ENCODE peak calls at places on chromosomes 16 and 17, in ten cellular contexts. One of them, this sample, is unnamed.

GRCh38 chr17:77145209-77145608 is 4.4 kb downstream of the SEC14L1 start:
- DNase-seq in transverse colon: no peak
- DNase-seq in IMR-90: no peak
- DNase-seq in uterus: no peak
- DNase-seq in A549: no peak
- DNase-seq in HCT116: no peak
- DNase-seq in heart left ventricle: no peak
- DNase-seq in suprapubic skin: no peak
- DNase-seq in esophagus squamous epithelium: no peak
- DNase-seq in ovary: no peak
- DNase-seq in this sample: no peak

GRCh38 chr16:20675488-20676267 is 21.8 kb downstream of the ACSM1 start:
- DNase-seq in transverse colon: peak; percentile 79
- DNase-seq in IMR-90: no peak
- DNase-seq in uterus: peak; percentile 24
- DNase-seq in A549: no peak
- DNase-seq in HCT116: peak; percentile 19
- DNase-seq in heart left ventricle: no peak
- DNase-seq in suprapubic skin: no peak
- DNase-seq in esophagus squamous epithelium: no peak
- DNase-seq in ovary: no peak
- DNase-seq in this sample: no peak

GRCh38 chr16:24973771-24974461 is 41.3 kb downstream of the ARHGAP17 start:
- DNase-seq in transverse colon: no peak
- DNase-seq in IMR-90: no peak
- DNase-seq in uterus: no peak
- DNase-seq in A549: no peak
- DNase-seq in HCT116: no peak
- DNase-seq in heart left ventricle: no peak
- DNase-seq in suprapubic skin: no peak
- DNase-seq in esophagus squamous epithelium: no peak
- DNase-seq in ovary: no peak
- DNase-seq in this sample: no peak

GRCh38 chr16:10015397-10015796 is 166.8 kb downstream of the GRIN2A start:
- DNase-seq in transverse colon: no peak
- DNase-seq in IMR-90: no peak
- DNase-seq in uterus: no peak
- DNase-seq in A549: no peak
- DNase-seq in HCT116: no peak
- DNase-seq in heart left ventricle: no peak
- DNase-seq in suprapubic skin: no peak
- DNase-seq in esophagus squamous epithelium: no peak
- DNase-seq in ovary: no peak
- DNase-seq in this sample: no peak

GRCh38 chr17:80441133-80441578 is 26.2 kb downstream of the ENDOV start:
- DNase-seq in transverse colon: no peak
- DNase-seq in IMR-90: peak; percentile 36
- DNase-seq in uterus: no peak
- DNase-seq in A549: no peak
- DNase-seq in HCT116: no peak
- DNase-seq in heart left ventricle: no peak
- DNase-seq in suprapubic skin: no peak
- DNase-seq in esophagus squamous epithelium: no peak
- DNase-seq in ovary: peak; percentile 73
- DNase-seq in this sample: no peak

GRCh38 chr17:53588317-53588716 is 234.4 kb upstream of the KIF2B start:
- DNase-seq in transverse colon: no peak
- DNase-seq in IMR-90: no peak
- DNase-seq in uterus: no peak
- DNase-seq in A549: no peak
- DNase-seq in HCT116: no peak
- DNase-seq in heart left ventricle: no peak
- DNase-seq in suprapubic skin: no peak
- DNase-seq in esophagus squamous epithelium: no peak
- DNase-seq in ovary: no peak
- DNase-seq in this sample: no peak

GRCh38 chr17:73308017-73308823 is 3.6 kb downstream of the CDC42EP4 start:
- DNase-seq in transverse colon: peak; percentile 92
- DNase-seq in IMR-90: peak; percentile 93
- DNase-seq in uterus: peak; percentile 92
- DNase-seq in A549: peak; percentile 95
- DNase-seq in HCT116: peak; percentile 86
- DNase-seq in heart left ventricle: peak; percentile 88
- DNase-seq in suprapubic skin: peak; percentile 81
- DNase-seq in esophagus squamous epithelium: no peak
- DNase-seq in ovary: peak; percentile 88
- DNase-seq in this sample: no peak

GRCh38 chr16:71723537-71724319 is 773 bp downstream of the PHLPP2 start:
- DNase-seq in transverse colon: peak; percentile 85
- DNase-seq in IMR-90: peak; percentile 49
- DNase-seq in uterus: peak; percentile 83
- DNase-seq in A549: peak; percentile 72
- DNase-seq in HCT116: peak; percentile 47
- DNase-seq in heart left ventricle: peak; percentile 79
- DNase-seq in suprapubic skin: peak; percentile 74
- DNase-seq in esophagus squamous epithelium: no peak
- DNase-seq in ovary: peak; percentile 87
- DNase-seq in this sample: no peak

GRCh38 chr17:57506253-57506911 is 238.7 kb downstream of the CCDC182 start:
- DNase-seq in transverse colon: no peak
- DNase-seq in IMR-90: no peak
- DNase-seq in uterus: peak; percentile 36
- DNase-seq in A549: no peak
- DNase-seq in HCT116: no peak
- DNase-seq in heart left ventricle: no peak
- DNase-seq in suprapubic skin: no peak
- DNase-seq in esophagus squamous epithelium: no peak
- DNase-seq in ovary: no peak
- DNase-seq in this sample: no peak

GRCh38 chr17:4448197-4448980 is 14.6 kb downstream of the SPNS3 start:
- DNase-seq in transverse colon: no peak
- DNase-seq in IMR-90: no peak
- DNase-seq in uterus: no peak
- DNase-seq in A549: no peak
- DNase-seq in HCT116: no peak
- DNase-seq in heart left ventricle: no peak
- DNase-seq in suprapubic skin: no peak
- DNase-seq in esophagus squamous epithelium: no peak
- DNase-seq in ovary: no peak
- DNase-seq in this sample: no peak

GRCh38 chr16:57145046-57145963 is 40.5 kb downstream of the PSME3IP1 start:
- DNase-seq in transverse colon: no peak
- DNase-seq in IMR-90: no peak
- DNase-seq in uterus: no peak
- DNase-seq in A549: no peak
- DNase-seq in HCT116: no peak
- DNase-seq in heart left ventricle: no peak
- DNase-seq in suprapubic skin: no peak
- DNase-seq in esophagus squamous epithelium: no peak
- DNase-seq in ovary: no peak
- DNase-seq in this sample: no peak

GRCh38 chr17:63941751-63942150 is 9.6 kb upstream of the CD79B start:
- DNase-seq in transverse colon: no peak
- DNase-seq in IMR-90: no peak
- DNase-seq in uterus: no peak
- DNase-seq in A549: no peak
- DNase-seq in HCT116: no peak
- DNase-seq in heart left ventricle: no peak
- DNase-seq in suprapubic skin: no peak
- DNase-seq in esophagus squamous epithelium: no peak
- DNase-seq in ovary: no peak
- DNase-seq in this sample: no peak
- H3K4me1 ChIP-seq in transverse colon: no peaks in the 10 kb centered on the region
- H3K4me1 ChIP-seq in IMR-90: no peaks in the 10 kb centered on the region
- H3K4me1 ChIP-seq in uterus: no peaks in the 10 kb centered on the region
- H3K4me1 ChIP-seq in A549: no peaks in the 10 kb centered on the region
- H3K4me1 ChIP-seq in HCT116: no peaks in the 10 kb centered on the region
- H3K4me1 ChIP-seq in heart left ventricle: peaks cover 3% of the 10 kb centered on the region
- H3K4me1 ChIP-seq in suprapubic skin: peaks cover 5% of the 10 kb centered on the region
- H3K4me1 ChIP-seq in esophagus squamous epithelium: no peaks in the 10 kb centered on the region
- H3K4me1 ChIP-seq in ovary: no peaks in the 10 kb centered on the region
- H3K4me1 ChIP-seq in this sample: no peaks in the 10 kb centered on the region

GRCh38 chr17:75978938-75979704 is at the start of the genes ACOX1 and TEN1:
- DNase-seq in transverse colon: peak; percentile 98
- DNase-seq in IMR-90: peak; percentile 95
- DNase-seq in uterus: peak; percentile 97
- DNase-seq in A549: peak; percentile 99
- DNase-seq in HCT116: peak; percentile 97
- DNase-seq in heart left ventricle: peak; percentile 99
- DNase-seq in suprapubic skin: peak; percentile 99
- DNase-seq in esophagus squamous epithelium: peak; percentile 81
- DNase-seq in ovary: peak; percentile 97
- DNase-seq in this sample: peak; percentile 99

GRCh38 chr17:75980188-75981018 is 1.4 kb downstream of the TEN1 start:
- DNase-seq in transverse colon: no peak
- DNase-seq in IMR-90: no peak
- DNase-seq in uterus: no peak
- DNase-seq in A549: no peak
- DNase-seq in HCT116: no peak
- DNase-seq in heart left ventricle: no peak
- DNase-seq in suprapubic skin: peak; percentile 59
- DNase-seq in esophagus squamous epithelium: no peak
- DNase-seq in ovary: no peak
- DNase-seq in this sample: no peak

GRCh38 chr17:75979705-75980187 is 706 bp downstream of the TEN1 start:
- DNase-seq in transverse colon: no peak
- DNase-seq in IMR-90: peak; percentile 79
- DNase-seq in uterus: no peak
- DNase-seq in A549: no peak
- DNase-seq in HCT116: no peak
- DNase-seq in heart left ventricle: no peak
- DNase-seq in suprapubic skin: no peak
- DNase-seq in esophagus squamous epithelium: no peak
- DNase-seq in ovary: no peak
- DNase-seq in this sample: no peak

GRCh38 chr17:75975757-75976174 is 3.2 kb downstream of the ACOX1 start:
- DNase-seq in transverse colon: no peak
- DNase-seq in IMR-90: no peak
- DNase-seq in uterus: no peak
- DNase-seq in A549: no peak
- DNase-seq in HCT116: no peak
- DNase-seq in heart left ventricle: no peak
- DNase-seq in suprapubic skin: no peak
- DNase-seq in esophagus squamous epithelium: no peak
- DNase-seq in ovary: no peak
- DNase-seq in this sample: no peak

GRCh38 chr17:75976175-75976848 is 2.7 kb downstream of the ACOX1 start:
- DNase-seq in transverse colon: no peak
- DNase-seq in IMR-90: peak; percentile 23
- DNase-seq in uterus: no peak
- DNase-seq in A549: peak; percentile 24
- DNase-seq in HCT116: no peak
- DNase-seq in heart left ventricle: no peak
- DNase-seq in suprapubic skin: no peak
- DNase-seq in esophagus squamous epithelium: no peak
- DNase-seq in ovary: no peak
- DNase-seq in this sample: no peak
- TF ChIP-seq POLR2A in transverse colon: peak; percentile 61
- TF ChIP-seq POLR2A in IMR-90: no peak
- TF ChIP-seq POLR2A in uterus: no peak
- TF ChIP-seq POLR2A in A549: no peak
- TF ChIP-seq POLR2A in HCT116: no peak
- TF ChIP-seq POLR2A in heart left ventricle: no peak
- TF ChIP-seq POLR2A in suprapubic skin: no peak
- TF ChIP-seq POLR2A in esophagus squamous epithelium: no peak
- TF ChIP-seq POLR2A in ovary: no peak
- TF ChIP-seq POLR2A in this sample: no peak

GRCh38 chr16:68509381-68509780 is 29.7 kb upstream of the ZFP90 start:
- DNase-seq in transverse colon: no peak
- DNase-seq in IMR-90: no peak
- DNase-seq in uterus: no peak
- DNase-seq in A549: no peak
- DNase-seq in HCT116: no peak
- DNase-seq in heart left ventricle: no peak
- DNase-seq in suprapubic skin: no peak
- DNase-seq in esophagus squamous epithelium: no peak
- DNase-seq in ovary: no peak
- DNase-seq in this sample: no peak

GRCh38 chr16:68508641-68509240 is 30.4 kb upstream of the ZFP90 start:
- DNase-seq in transverse colon: no peak
- DNase-seq in IMR-90: no peak
- DNase-seq in uterus: no peak
- DNase-seq in A549: no peak
- DNase-seq in HCT116: no peak
- DNase-seq in heart left ventricle: no peak
- DNase-seq in suprapubic skin: no peak
- DNase-seq in esophagus squamous epithelium: no peak
- DNase-seq in ovary: no peak
- DNase-seq in this sample: no peak

GRCh38 chr16:68512183-68512582 is 26.9 kb upstream of the ZFP90 start:
- DNase-seq in transverse colon: no peak
- DNase-seq in IMR-90: no peak
- DNase-seq in uterus: no peak
- DNase-seq in A549: no peak
- DNase-seq in HCT116: no peak
- DNase-seq in heart left ventricle: no peak
- DNase-seq in suprapubic skin: no peak
- DNase-seq in esophagus squamous epithelium: no peak
- DNase-seq in ovary: no peak
- DNase-seq in this sample: no peak

GRCh38 chr16:68512742-68513141 is 26.3 kb upstream of the ZFP90 start:
- DNase-seq in transverse colon: no peak
- DNase-seq in IMR-90: no peak
- DNase-seq in uterus: no peak
- DNase-seq in A549: no peak
- DNase-seq in HCT116: no peak
- DNase-seq in heart left ventricle: no peak
- DNase-seq in suprapubic skin: no peak
- DNase-seq in esophagus squamous epithelium: no peak
- DNase-seq in ovary: no peak
- DNase-seq in this sample: no peak

DNA sequence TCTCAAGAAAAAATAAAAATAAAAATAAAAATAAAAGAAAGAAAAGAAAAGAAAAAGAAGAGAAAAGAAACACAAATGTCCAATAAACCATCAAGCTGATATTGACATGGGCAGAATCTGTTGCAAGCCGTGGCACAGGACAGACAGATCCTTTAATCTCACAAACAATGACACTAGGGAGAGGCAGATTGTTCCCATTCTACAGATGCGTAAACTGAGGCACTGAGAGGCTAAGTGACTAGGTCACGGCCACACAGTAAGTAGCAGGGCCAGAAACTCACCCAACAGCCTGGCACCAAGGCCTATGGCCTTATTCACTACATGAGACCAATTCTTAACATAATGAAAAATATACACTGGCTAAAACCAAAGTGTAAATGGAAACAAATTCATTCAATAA is 28.3 kb upstream of the ZFP90 start:
- DNase-seq in transverse colon: no peak
- DNase-seq in IMR-90: no peak
- DNase-seq in uterus: no peak
- DNase-seq in A549: no peak
- DNase-seq in HCT116: no peak
- DNase-seq in heart left ventricle: no peak
- DNase-seq in suprapubic skin: no peak
- DNase-seq in esophagus squamous epithelium: no peak
- DNase-seq in ovary: no peak
- DNase-seq in this sample: no peak
- H3K9me3 ChIP-seq in transverse colon: no peaks in the 10 kb centered on the region
- H3K9me3 ChIP-seq in IMR-90: no peaks in the 10 kb centered on the region
- H3K9me3 ChIP-seq in uterus: no peaks in the 10 kb centered on the region
- H3K9me3 ChIP-seq in A549: no peaks in the 10 kb centered on the region
- H3K9me3 ChIP-seq in HCT116: no peaks in the 10 kb centered on the region
- H3K9me3 ChIP-seq in heart left ventricle: no peaks in the 10 kb centered on the region
- H3K9me3 ChIP-seq in suprapubic skin: no peaks in the 10 kb centered on the region
- H3K9me3 ChIP-seq in esophagus squamous epithelium: no peaks in the 10 kb centered on the region
- H3K9me3 ChIP-seq in ovary: no peaks in the 10 kb centered on the region
- H3K9me3 ChIP-seq in this sample: no peaks in the 10 kb centered on the region

GRCh38 chr16:62038646-62039045 is 2.4 kb upstream of the CDH8 start:
- DNase-seq in transverse colon: no peak
- DNase-seq in IMR-90: no peak
- DNase-seq in uterus: no peak
- DNase-seq in A549: no peak
- DNase-seq in HCT116: no peak
- DNase-seq in heart left ventricle: no peak
- DNase-seq in suprapubic skin: no peak
- DNase-seq in esophagus squamous epithelium: no peak
- DNase-seq in ovary: no peak
- DNase-seq in this sample: no peak
- H3K4me1 ChIP-seq in transverse colon: no peaks in the 10 kb centered on the region
- H3K4me1 ChIP-seq in IMR-90: no peaks in the 10 kb centered on the region
- H3K4me1 ChIP-seq in uterus: no peaks in the 10 kb centered on the region
- H3K4me1 ChIP-seq in A549: peaks cover 7% of the 10 kb centered on the region
- H3K4me1 ChIP-seq in HCT116: no peaks in the 10 kb centered on the region
- H3K4me1 ChIP-seq in heart left ventricle: no peaks in the 10 kb centered on the region
- H3K4me1 ChIP-seq in suprapubic skin: peaks cover 18% of the 10 kb centered on the region
- H3K4me1 ChIP-seq in esophagus squamous epithelium: no peaks in the 10 kb centered on the region
- H3K4me1 ChIP-seq in ovary: no peaks in the 10 kb centered on the region
- H3K4me1 ChIP-seq in this sample: peaks cover 25% of the 10 kb centered on the region